ENCODE peak calls at places on chromosomes 7 and 10, in seven cellular contexts. C, P, O, R, T, L and Q are unnamed samples.

GRCh38 chr10:80405636-80406035 is 2.7 kb upstream of the PRXL2A start:
- DNase-seq in C (no peak), P (no peak), O (no peak), R (no peak), T (no peak), L (no peak), Q (no peak)

GRCh38 chr10:70176441-70176840 is 6.1 kb upstream of the SAR1A start:
- DNase-seq in C (no peak), P (no peak), O (no peak), R (no peak), T (no peak), L (peak), Q (no peak)

GRCh38 chr7:77331938-77332695 is 84.0 kb downstream of the GSAP start:
- DNase-seq in C (peak), P (peak), O (peak), R (peak), T (peak), L (peak), Q (peak)

GRCh38 chr7:157996359-157997079 is 591.1 kb downstream of the PTPRN2 start:
- DNase-seq in C (no peak), P (no peak), O (no peak), R (no peak), T (no peak), L (no peak), Q (no peak)

GRCh38 chr10:80462277-80462985 is 8.3 kb downstream of the TSPAN14 start:
- DNase-seq in C (no peak), P (peak), O (no peak), R (no peak), T (peak), L (no peak), Q (no peak)

GRCh38 chr7:19117081-19117869 is at the start of gene TWIST1:
- DNase-seq in C (peak), P (peak), O (no peak), R (peak), T (peak), L (peak), Q (peak)

GRCh38 chr7:121278120-121279021 is 50.4 kb upstream of the WNT16 start:
- DNase-seq in C (no peak), P (peak), O (no peak), R (no peak), T (peak), L (peak), Q (peak)

GRCh38 chr7:157650131-157650631 is 313.4 kb downstream of the DNAJB6 start:
- DNase-seq in C (no peak), P (no peak), O (no peak), R (no peak), T (no peak), L (no peak), Q (peak)

GRCh38 chr10:17865351-17865750 is 56.2 kb downstream of the MRC1 start:
- DNase-seq in C (no peak), P (peak), O (no peak), R (no peak), T (no peak), L (no peak), Q (no peak)

GRCh38 chr10:86330778-86331763 is 35.5 kb downstream of the GRID1 start:
- DNase-seq in C (no peak), P (no peak), O (no peak), R (no peak), T (no peak), L (no peak), Q (no peak)
- TF ChIP-seq CTCF in C (peak), P (no peak), O (no peak), R (no peak), T (no peak), L (no peak), Q (no peak)

DNA sequence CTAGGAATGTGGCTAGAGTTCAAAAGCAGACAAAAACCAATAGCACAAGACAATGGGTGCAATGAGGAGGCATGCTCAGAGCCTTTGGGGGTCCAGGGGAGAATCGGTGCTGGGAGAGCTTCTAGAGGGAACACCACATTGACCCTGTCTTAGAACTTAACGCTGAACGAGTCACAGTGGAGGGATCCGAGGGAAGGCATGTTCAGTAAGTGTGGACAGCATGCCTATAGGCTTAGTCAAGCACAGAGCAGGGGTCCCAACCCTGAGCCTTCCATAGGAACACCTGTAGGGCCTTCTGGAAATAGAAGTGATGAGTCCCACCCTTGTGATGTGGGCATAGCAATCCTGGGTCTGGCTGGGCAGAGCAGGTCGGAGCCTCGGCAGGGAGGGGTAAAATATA is 148.7 kb downstream of the PKD1L1 start:
- DNase-seq in C (no peak), P (no peak), O (no peak), R (no peak), T (no peak), L (no peak), Q (no peak)
- TF ChIP-seq CTCF in C (no peak), P (no peak), O (no peak), R (no peak), T (no peak), L (no peak), Q (no peak)

GRCh38 chr7:134954197-134955082 is 31.9 kb upstream of the AGBL3 start:
- DNase-seq in C (no peak), P (peak), O (no peak), R (peak), T (peak), L (peak), Q (peak)
- TF ChIP-seq CTCF in C (peak), P (peak), O (peak), R (peak), T (peak), L (peak), Q (peak)

GRCh38 chr7:132613737-132614136 is 37.5 kb upstream of the PLXNA4 start:
- DNase-seq in C (no peak), P (no peak), O (no peak), R (no peak), T (no peak), L (no peak), Q (no peak)

GRCh38 chr7:132618956-132619305 is 42.7 kb upstream of the PLXNA4 start:
- DNase-seq in C (no peak), P (peak), O (no peak), R (no peak), T (peak), L (peak), Q (no peak)

GRCh38 chr7:132611056-132611455 is 34.8 kb upstream of the PLXNA4 start:
- DNase-seq in C (no peak), P (no peak), O (no peak), R (no peak), T (no peak), L (no peak), Q (no peak)

GRCh38 chr7:132618271-132618955 is 42.1 kb upstream of the PLXNA4 start:
- DNase-seq in C (no peak), P (no peak), O (no peak), R (no peak), T (peak), L (no peak), Q (no peak)

GRCh38 chr7:132614428-132615076 is 38.3 kb upstream of the PLXNA4 start:
- DNase-seq in C (peak), P (peak), O (no peak), R (no peak), T (peak), L (no peak), Q (peak)
- TF ChIP-seq CTCF in C (peak), P (peak), O (no peak), R (no peak), T (peak), L (no peak), Q (no peak)

DNA sequence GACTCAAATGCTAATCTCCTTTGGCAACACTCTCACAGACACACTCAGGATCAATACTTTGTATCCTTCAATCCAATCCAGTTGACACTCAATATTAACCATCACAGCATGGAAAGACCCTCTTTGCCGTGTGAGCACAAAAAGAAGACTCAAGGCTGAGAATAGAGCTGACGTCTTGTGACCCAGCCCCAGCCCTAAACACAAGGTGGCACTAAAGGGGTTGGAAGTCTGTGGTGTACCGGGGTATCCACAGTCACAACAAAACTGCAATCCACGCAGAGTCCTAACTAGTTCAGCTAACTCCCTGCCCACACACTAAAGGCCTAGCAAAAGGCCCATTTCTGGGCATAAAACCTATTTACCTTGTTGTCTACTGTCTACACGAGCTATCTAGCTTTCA is 200.1 kb downstream of the ACTR3B start:
- DNase-seq in C (peak), P (no peak), O (no peak), R (no peak), T (no peak), L (no peak), Q (no peak)
- TF ChIP-seq CTCF in C (peak), P (no peak), O (no peak), R (no peak), T (no peak), L (no peak), Q (no peak)

GRCh38 chr10:47299989-47300931 is at the start of gene GDF10:
- DNase-seq in C (no peak), P (no peak), O (peak), R (peak), T (peak), L (no peak), Q (no peak)
- TF ChIP-seq CTCF in C (peak), P (no peak), O (no peak), R (no peak), T (peak), L (no peak), Q (no peak)